ENCODE peak calls at places on chromosomes 4 and X, in eight cellular contexts. K is MM.1S, T is upper lobe of right lung, F is ovary, A is astrocyte, Q is OCI-LY7, C is colonic mucosa, J is left ventricle myocardium inferior. S is an unnamed sample.

GRCh38 chrX:154490021-154490413 is 412 bp downstream of the SLC10A3 start:
- DNase-seq in K (peak), Q (peak), J (no peak), A (peak), T (peak), C (peak), F (peak), S (no peak)

GRCh38 chr4:105563352-105563751 is 10.9 kb downstream of the ARHGEF38 start:
- DNase-seq in K (no peak), T (no peak), A (no peak), Q (no peak), F (no peak), J (no peak), C (no peak), S (no peak)

GRCh38 chr4:101262683-101263082 is 84.6 kb downstream of the PPP3CA start:
- DNase-seq in K (no peak), C (no peak), T (no peak), A (no peak), Q (no peak), J (no peak), F (no peak), S (no peak)

GRCh38 chrX:41922125-41922521 is 1.2 kb downstream of the CASK start:
- DNase-seq in K (no peak), A (peak), J (no peak), C (peak), T (no peak), Q (peak), F (no peak), S (no peak)

GRCh38 chrX:116667346-116667745 is 204.6 kb upstream of the CT83 start:
- DNase-seq in T (no peak), J (no peak), C (no peak), K (no peak), A (no peak), F (no peak), Q (no peak), S (no peak)

GRCh38 chr4:56990109-56990508 is 11.4 kb downstream of the POLR2B start:
- DNase-seq in J (no peak), Q (no peak), T (no peak), F (no peak), K (no peak), C (no peak), A (peak), S (no peak)

GRCh38 chrX:132810964-132811712 is 147.3 kb downstream of the HS6ST2 start:
- DNase-seq in Q (no peak), F (no peak), C (no peak), K (no peak), A (no peak), T (no peak), J (no peak), S (no peak)

GRCh38 chrX:21958187-21958586 is 17.7 kb downstream of the SMS start:
- DNase-seq in T (no peak), K (no peak), A (no peak), F (no peak), C (no peak), Q (no peak), J (no peak), S (no peak)

GRCh38 chrX:124232523-124233201 is 99.8 kb upstream of the TEX13D start:
- DNase-seq in K (peak), C (no peak), Q (no peak), J (no peak), A (peak), F (no peak), T (no peak), S (no peak)

GRCh38 chrX:140866446-140866845 is 135.9 kb upstream of the SPANXB1 start:
- DNase-seq in A (no peak), Q (no peak), K (no peak), C (no peak), J (no peak), T (no peak), F (no peak), S (no peak)

GRCh38 chrX:133609151-133609550 is 193.9 kb upstream of the GPC4 start:
- DNase-seq in C (no peak), T (no peak), F (no peak), K (no peak), A (no peak), Q (no peak), J (no peak), S (no peak)

GRCh38 chrX:153052534-153052933 is 3.7 kb upstream of the PNMA3 start:
- DNase-seq in Q (no peak), F (no peak), A (no peak), C (no peak), K (no peak), J (no peak), T (no peak), S (no peak)

DNA sequence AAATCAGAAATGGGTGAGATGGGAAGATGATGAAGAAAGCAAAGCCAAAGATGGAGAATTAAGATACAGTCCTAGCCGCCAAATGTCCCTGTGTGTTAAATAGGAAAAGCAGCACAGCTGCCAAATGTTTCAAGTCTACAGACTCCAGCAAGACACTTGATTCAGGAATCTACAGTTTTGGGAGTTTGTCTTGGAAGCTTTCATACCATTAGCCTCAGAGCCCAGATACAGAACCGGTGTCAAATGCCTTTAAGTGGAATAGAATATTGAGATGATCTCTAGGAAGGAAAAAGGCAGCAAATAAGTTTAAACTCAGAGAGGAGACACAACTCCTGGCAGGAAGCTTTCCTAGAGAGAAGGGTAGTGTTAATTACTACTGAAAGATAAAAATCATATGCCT is 30.2 kb downstream of the OPHN1 start:
- DNase-seq in T (no peak), C (no peak), J (no peak), Q (no peak), K (no peak), F (no peak), A (no peak), S (no peak)
- H3K4me3 ChIP-seq in T (no peak), C (no peak), J (no peak), Q (no peak), K (no peak), F (no peak), A (no peak), S (no peak)

DNA sequence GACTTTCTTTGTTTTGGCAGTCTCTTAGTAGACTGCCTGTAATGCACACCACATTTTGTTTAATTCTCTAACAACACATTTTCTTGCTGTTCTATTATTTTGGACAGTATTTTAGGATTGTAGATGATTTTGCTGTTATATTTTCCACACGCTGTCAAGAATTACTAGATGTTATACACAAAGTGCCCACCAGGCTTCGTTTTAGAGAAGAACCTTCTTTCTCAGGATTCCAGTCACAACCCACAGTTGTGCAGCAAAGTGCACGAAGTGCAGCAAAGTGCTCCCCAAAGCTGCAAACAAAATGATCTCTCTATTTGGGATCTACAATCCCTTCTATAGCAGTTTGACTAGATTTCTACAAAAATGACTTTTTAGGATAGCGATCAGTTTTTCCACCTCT is 2.4 kb downstream of the ZNF141 start:
- DNase-seq in A (no peak), K (no peak), T (no peak), C (no peak), J (no peak), Q (peak), F (no peak), S (no peak)
- TF ChIP-seq CTCF in A (peak), K (no peak), T (no peak), C (no peak), J (peak), Q (peak), F (no peak), S (no peak)

DNA sequence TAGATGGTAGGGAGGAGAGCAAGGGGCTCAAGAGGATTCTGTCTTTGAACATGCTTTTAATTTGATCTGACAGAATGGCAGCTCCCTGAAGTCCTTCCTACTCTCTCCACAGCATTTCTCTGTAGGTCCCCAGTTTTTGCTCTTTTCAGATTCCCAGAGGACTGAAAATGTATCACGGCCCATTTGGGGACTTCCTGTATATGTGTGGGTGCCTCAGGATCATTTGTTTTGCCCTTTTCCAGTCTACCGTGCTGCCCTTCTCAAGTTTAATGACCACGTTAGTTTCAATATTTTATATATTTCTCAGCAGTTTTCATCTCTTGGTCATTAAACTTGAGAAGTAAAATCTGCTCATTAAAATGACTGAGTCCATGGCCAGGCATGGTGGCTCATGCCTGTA is 2.3 kb downstream of the TBC1D1 start:
- DNase-seq in Q (no peak), T (no peak), A (no peak), C (no peak), J (no peak), K (no peak), F (no peak), S (no peak)
- H3K27ac ChIP-seq in Q (peak), T (no peak), A (no peak), C (no peak), J (peak), K (no peak), F (no peak), S (peak)

GRCh38 chr4:153790962-153791551 is 2.2 kb upstream of the SFRP2 start:
- DNase-seq in T (peak), F (no peak), K (no peak), Q (no peak), J (no peak), C (no peak), A (no peak), S (no peak)
- H3K4me3 ChIP-seq in T (peak), F (no peak), K (no peak), Q (no peak), J (peak), C (no peak), A (no peak), S (peak)

GRCh38 chrX:2705036-2705435 is 13.9 kb downstream of the CD99 start:
- DNase-seq in K (no peak), C (no peak), Q (no peak), J (peak), A (peak), T (no peak), F (peak), S (no peak)

GRCh38 chrX:2700405-2701320 is 9.6 kb downstream of the CD99 start:
- DNase-seq in C (no peak), F (no peak), T (no peak), J (no peak), K (no peak), A (no peak), Q (no peak), S (no peak)

GRCh38 chrX:2701600-2701999 is 10.5 kb downstream of the CD99 start:
- DNase-seq in T (no peak), K (peak), F (no peak), C (no peak), J (peak), Q (peak), A (no peak), S (no peak)

GRCh38 chrX:2705461-2705860 is 14.4 kb downstream of the CD99 start:
- DNase-seq in C (no peak), K (no peak), F (no peak), A (no peak), J (no peak), Q (no peak), T (no peak), S (no peak)

GRCh38 chrX:2703991-2704369 is 12.9 kb downstream of the CD99 start:
- DNase-seq in K (no peak), T (no peak), C (peak), J (peak), Q (no peak), A (peak), F (no peak), S (no peak)
- TF ChIP-seq CTCF in K (no peak), T (peak), C (peak), J (peak), Q (no peak), A (peak), F (no peak), S (no peak)

GRCh38 chrX:13151806-13152510 is 107.5 kb upstream of the FAM9C start:
- DNase-seq in F (no peak), K (no peak), C (no peak), Q (no peak), J (no peak), T (no peak), A (peak), S (no peak)
- H3K27ac ChIP-seq in F (no peak), K (no peak), C (no peak), Q (no peak), J (peak), T (peak), A (peak), S (peak)

GRCh38 chrX:71296806-71297205 is 4.7 kb upstream of the ITGB1BP2 start:
- DNase-seq in C (no peak), T (no peak), Q (no peak), F (no peak), K (no peak), A (no peak), J (no peak), S (no peak)

GRCh38 chrX:71292669-71293379 is 8.7 kb upstream of the ITGB1BP2 start:
- DNase-seq in J (no peak), F (no peak), K (no peak), C (no peak), T (no peak), A (peak), Q (no peak), S (no peak)

GRCh38 chrX:71285929-71286328 is 2.5 kb downstream of the NONO start:
- DNase-seq in C (no peak), A (no peak), K (no peak), F (no peak), J (no peak), Q (no peak), T (no peak), S (no peak)

DNA sequence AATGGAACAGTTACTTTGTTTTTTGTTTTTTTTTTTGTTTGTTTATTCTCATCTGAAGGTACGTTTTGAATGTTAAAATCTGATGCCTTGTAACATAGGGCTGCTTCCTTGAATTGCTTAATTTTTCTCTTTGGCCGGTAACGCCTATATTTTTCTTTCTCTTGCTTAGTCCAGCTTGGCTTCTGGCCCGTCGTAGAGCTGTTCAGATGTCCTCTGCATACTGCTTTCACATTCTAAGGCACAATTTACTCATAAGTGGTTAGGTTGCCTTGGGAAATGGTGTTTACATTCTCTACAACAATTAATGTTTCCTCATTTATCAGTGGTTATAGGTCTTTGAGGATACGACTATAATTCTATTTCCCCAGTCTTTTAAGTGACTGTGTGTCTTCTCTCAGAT is 7.9 kb downstream of the NONO start:
- DNase-seq in F (no peak), T (no peak), A (peak), Q (no peak), J (no peak), K (no peak), C (no peak), S (no peak)
- H3K4me3 ChIP-seq in F (no peak), T (no peak), A (no peak), Q (no peak), J (no peak), K (no peak), C (no peak), S (no peak)

DNA sequence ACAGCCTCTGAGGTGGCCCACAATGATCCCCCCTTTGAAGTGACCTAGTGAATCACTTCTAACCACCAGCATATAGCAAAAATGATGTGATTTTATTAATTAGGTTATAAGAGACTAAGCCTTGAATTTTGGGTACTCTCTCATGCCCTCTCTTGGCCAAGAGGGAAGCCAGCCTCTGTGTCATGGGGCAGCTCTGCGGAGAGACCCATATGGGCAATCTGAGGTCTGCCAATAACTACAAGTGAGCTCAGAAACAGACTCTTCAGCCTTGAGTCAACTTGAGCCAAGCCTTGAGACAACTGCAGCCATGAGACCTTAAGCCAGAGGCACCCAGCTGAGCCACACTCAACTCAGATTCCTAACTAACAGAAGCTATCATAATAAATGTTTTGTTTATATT is 45.7 kb downstream of the MANBA start:
- DNase-seq in F (no peak), T (no peak), A (no peak), C (no peak), Q (no peak), K (no peak), J (no peak), S (no peak)
- TF ChIP-seq CTCF in F (no peak), T (peak), A (no peak), C (no peak), Q (peak), K (no peak), J (no peak), S (no peak)

DNA sequence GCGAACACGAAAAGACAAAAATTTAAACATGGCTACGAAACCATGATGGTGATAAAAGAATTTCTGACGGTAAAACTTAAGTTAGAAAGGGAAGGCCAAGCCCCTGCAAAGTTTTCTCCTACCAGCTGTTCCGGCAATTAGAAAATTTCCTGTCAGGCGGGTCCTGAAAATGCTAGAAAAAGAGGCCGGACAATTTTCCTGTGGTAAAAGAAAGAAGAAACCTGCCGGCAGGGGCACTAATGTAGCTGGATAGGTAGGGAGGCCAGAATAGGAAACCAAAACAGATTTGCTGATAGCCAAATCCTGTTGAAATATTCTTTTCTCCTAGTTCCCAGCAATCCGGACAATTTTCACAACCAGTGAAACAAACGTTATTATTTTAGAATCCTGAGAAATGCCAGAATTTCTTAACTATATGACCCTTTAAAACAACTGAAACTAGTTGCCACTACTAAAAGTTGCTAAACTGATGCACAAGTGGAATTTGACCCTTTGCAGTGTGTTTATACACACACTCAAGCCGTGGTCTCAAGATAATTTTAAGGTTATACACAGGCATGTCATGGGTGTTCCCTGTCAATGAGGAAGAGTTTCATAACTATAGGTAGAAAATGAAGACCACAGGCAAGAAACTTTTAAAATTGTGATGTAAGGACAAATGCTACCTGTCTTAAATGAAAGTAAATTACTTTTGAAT is 47.8 kb downstream of the RPS6KA3 start:
- DNase-seq in K (no peak), J (no peak), C (peak), T (no peak), A (no peak), Q (no peak), F (no peak), S (no peak)
- H3K27ac ChIP-seq in K (no peak), J (peak), C (no peak), T (no peak), A (no peak), Q (no peak), F (no peak), S (no peak)